ENCODE peak calls at places on chromosomes 5 and 9, in nine cellular contexts. D is kidney epithelial cell, L is sigmoid colon, J is A549, K is astrocyte of the cerebellum, F is ovary, Y is epithelial cell of proximal tubule, T is uterus, Z is AG09309. M is an unnamed sample.

GRCh38 chr5:126805108-126805507 is 28.2 kb downstream of the LMNB1 start:
- DNase-seq in D (no peak), Z (peak; percentile 41), T (no peak), Y (no peak), K (peak; percentile 68), L (no peak), F (no peak), J (no peak), M (peak; percentile 65)

GRCh38 chr9:13083366-13083765 is 196.1 kb downstream of the MPDZ start:
- DNase-seq in F (no peak), L (no peak), J (no peak), Z (no peak), T (no peak), Y (no peak), K (no peak), D (no peak), M (no peak)

GRCh38 chr9:37971107-37971459 is 67.2 kb upstream of the SLC25A51 start:
- DNase-seq in T (no peak), J (no peak), L (no peak), K (no peak), D (no peak), Z (no peak), Y (no peak), F (no peak), M (no peak)

GRCh38 chr5:9624196-9624947 is 5.8 kb downstream of the TAS2R1 start:
- DNase-seq in D (no peak), F (no peak), L (no peak), Z (no peak), T (no peak), J (no peak), K (peak; percentile 2), Y (no peak), M (peak; percentile 11)

GRCh38 chr5:149387982-149388381 is 8.9 kb upstream of the IL17B start:
- DNase-seq in L (peak; percentile 70), Y (no peak), F (peak; percentile 73), K (no peak), T (peak; percentile 80), D (no peak), J (no peak), Z (no peak), M (peak; percentile 68)

GRCh38 chr5:51651889-51652288 is 268.6 kb downstream of the ISL1 start:
- DNase-seq in J (no peak), L (no peak), K (no peak), F (no peak), T (no peak), Z (no peak), Y (peak; percentile 43), D (peak; percentile 38), M (peak; percentile 64)

GRCh38 chr5:157049605-157050004 is 9.3 kb downstream of the HAVCR1 start:
- DNase-seq in K (no peak), L (no peak), Y (peak; percentile 98), T (no peak), J (peak; percentile 75), Z (peak; percentile 3), D (peak; percentile 85), F (no peak), M (no peak)

GRCh38 chr5:126043684-126044083 is 379.5 kb upstream of the GRAMD2B start:
- DNase-seq in D (no peak), K (no peak), J (no peak), L (no peak), Z (no peak), F (no peak), Y (no peak), T (no peak), M (no peak)

GRCh38 chr5:150052326-150053230 is 33.8 kb downstream of the CSF1R start:
- DNase-seq in L (no peak), J (no peak), Y (no peak), T (no peak), F (no peak), K (no peak), D (no peak), Z (no peak), M (no peak)

GRCh38 chr5:124705577-124705976 is 40.9 kb downstream of the ZNF608 start:
- DNase-seq in Z (no peak), D (no peak), J (no peak), Y (no peak), K (no peak), L (no peak), T (no peak), F (no peak), M (no peak)

GRCh38 chr5:115575167-115576070 is 26.9 kb downstream of the TICAM2 start:
- DNase-seq in Z (no peak), J (no peak), K (no peak), L (no peak), F (no peak), T (no peak), Y (no peak), D (peak; percentile 45), M (peak; percentile 68)

GRCh38 chr5:159805021-159805420 is 111.3 kb upstream of the ADRA1B start:
- DNase-seq in D (no peak), Z (no peak), K (no peak), L (peak; percentile 75), Y (no peak), T (no peak), F (no peak), J (no peak), M (no peak)

GRCh38 chr5:179610109-179610902 is 13.2 kb downstream of the HNRNPH1 start:
- DNase-seq in F (no peak), Z (no peak), D (no peak), J (no peak), Y (no peak), K (no peak), T (no peak), L (peak; percentile 76), M (no peak)

GRCh38 chr5:177338251-177339106 is 13.0 kb downstream of the LMAN2 start:
- DNase-seq in J (no peak), Y (no peak), L (no peak), T (no peak), F (no peak), K (no peak), D (no peak), Z (no peak), M (no peak)

GRCh38 chr5:138789771-138790242 is 36.6 kb downstream of the CTNNA1 start:
- DNase-seq in Y (no peak), K (no peak), D (no peak), F (no peak), Z (no peak), T (no peak), J (peak; percentile 54), L (no peak), M (peak; percentile 10)
- TF ChIP-seq CTCF in Y (peak; percentile 69), K (peak; percentile 40), D (peak; percentile 54), F (no peak), Z (peak; percentile 54), T (peak; percentile 30), J (peak; percentile 64), L (no peak), M (peak; percentile 74)

GRCh38 chr5:36079200-36079761 is 12.6 kb upstream of the UGT3A2 start:
- DNase-seq in D (no peak), K (peak; percentile 15), T (no peak), J (peak; percentile 55), F (no peak), Z (no peak), L (no peak), Y (peak; percentile 6), M (peak; percentile 45)

GRCh38 chr5:36070687-36071571 is 4.2 kb upstream of the UGT3A2 start:
- DNase-seq in F (no peak), Z (no peak), J (no peak), Y (no peak), T (no peak), L (no peak), K (no peak), D (no peak), M (no peak)

GRCh38 chr5:36078430-36078829 is 11.7 kb upstream of the UGT3A2 start:
- DNase-seq in Y (no peak), Z (no peak), J (no peak), D (no peak), K (no peak), L (no peak), T (no peak), F (no peak), M (no peak)

GRCh38 chr5:36068751-36069281 is 2.1 kb upstream of the UGT3A2 start:
- DNase-seq in L (no peak), F (no peak), T (no peak), Y (no peak), Z (no peak), D (no peak), J (no peak), K (no peak), M (no peak)

GRCh38 chr5:36073595-36074216 is 7.0 kb upstream of the UGT3A2 start:
- DNase-seq in T (no peak), D (no peak), L (no peak), K (no peak), J (no peak), F (no peak), Z (no peak), Y (no peak), M (no peak)
- TF ChIP-seq CTCF in T (no peak), D (peak; percentile 8), L (no peak), K (no peak), J (no peak), F (no peak), Z (peak; percentile 17), Y (peak; percentile 45), M (peak; percentile 28)

GRCh38 chr9:69655065-69655464 is 17.1 kb downstream of the APBA1 start:
- DNase-seq in D (no peak), K (no peak), Y (no peak), J (no peak), Z (no peak), F (no peak), T (no peak), L (no peak), M (no peak)
- TF ChIP-seq CTCF in D (no peak), K (no peak), Y (no peak), J (no peak), Z (no peak), F (no peak), T (no peak), L (no peak), M (peak; percentile 56)

GRCh38 chr9:88659126-88659525 is 124.1 kb downstream of the NXNL2 start:
- DNase-seq in T (no peak), L (no peak), Z (no peak), K (no peak), Y (no peak), J (no peak), F (no peak), D (no peak), M (no peak)

GRCh38 chr9:88661759-88662158 is 126.8 kb downstream of the NXNL2 start:
- DNase-seq in D (no peak), L (no peak), Z (no peak), K (no peak), T (no peak), Y (no peak), F (no peak), J (no peak), M (peak; percentile 17)

GRCh38 chr9:88657893-88658292 is 122.9 kb downstream of the NXNL2 start:
- DNase-seq in F (no peak), J (no peak), Z (no peak), K (no peak), T (no peak), D (no peak), Y (no peak), L (no peak), M (peak; percentile 11)

GRCh38 chr9:88658311-88658822 is 123.4 kb downstream of the NXNL2 start:
- DNase-seq in J (no peak), T (peak; percentile 71), K (no peak), L (peak; percentile 72), Z (no peak), Y (peak; percentile 66), F (peak; percentile 24), D (no peak), M (no peak)

DNA sequence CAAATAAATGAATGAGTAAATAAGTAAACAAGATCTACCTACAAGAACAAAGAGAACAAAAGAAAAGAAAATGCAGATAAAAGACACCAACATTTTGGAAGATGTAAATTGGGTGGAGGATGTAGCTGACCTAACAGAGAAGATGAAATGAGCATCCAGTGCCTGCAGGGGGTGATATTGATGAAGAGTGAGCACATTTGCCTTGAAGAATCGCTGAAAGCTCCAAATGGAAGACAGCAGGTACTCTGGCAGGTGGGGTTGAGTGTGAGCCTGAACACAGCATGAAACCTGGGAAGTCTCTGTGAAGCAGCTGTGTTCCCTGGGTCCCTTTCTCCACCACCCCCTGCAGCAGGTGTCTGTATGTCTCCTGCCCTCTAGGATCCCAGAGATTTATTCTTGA is 125.6 kb downstream of the NXNL2 start:
- DNase-seq in J (no peak), D (no peak), F (no peak), K (no peak), T (no peak), Z (no peak), L (no peak), Y (no peak), M (peak; percentile 22)
- TF ChIP-seq CTCF in J (peak; percentile 45), D (peak; percentile 49), F (no peak), K (peak; percentile 47), T (no peak), Z (peak; percentile 63), L (no peak), Y (peak; percentile 74), M (peak; percentile 78)